ENCODE peak calls at places on chromosomes 2 and 18, in nine cellular contexts. G is K562, X is tibial nerve, M is A549, S is H1, W is sigmoid colon, N is HepG2, O is suprapubic skin, B is ovary. P is an unnamed sample.

GRCh38 chr2:86786001-86786536 is 4.6 kb downstream of the CD8A start:
- DNase-seq in G (no peak), X (no peak), M (no peak), S (no peak), W (no peak), N (no peak), O (no peak), B (no peak), P (no peak)

GRCh38 chr2:168726375-168726774 is 76.1 kb upstream of the NOSTRIN start:
- DNase-seq in G (no peak), X (no peak), M (no peak), S (no peak), W (no peak), N (no peak), O (no peak), B (no peak), P (no peak)

GRCh38 chr2:133886735-133887675 is 318.7 kb upstream of the NCKAP5 start:
- DNase-seq in G (peak; percentile 70), X (peak; percentile 73), M (peak; percentile 71), S (peak; percentile 54), W (peak; percentile 70), N (peak; percentile 70), O (peak; percentile 81), B (peak; percentile 64), P (peak; percentile 54)

GRCh38 chr2:209974566-209974965 is 27.9 kb upstream of the RPE start:
- DNase-seq in G (no peak), X (no peak), M (no peak), S (no peak), W (no peak), N (no peak), O (no peak), B (no peak), P (no peak)

GRCh38 chr2:135055182-135055786 is 3.2 kb downstream of the RAB3GAP1 start:
- DNase-seq in G (no peak), X (no peak), M (no peak), S (no peak), W (no peak), N (no peak), O (no peak), B (no peak), P (no peak)

GRCh38 chr2:118593257-118593656 is 254.2 kb downstream of the EN1 start:
- DNase-seq in G (no peak), X (no peak), M (no peak), S (no peak), W (no peak), N (no peak), O (no peak), B (no peak), P (no peak)

GRCh38 chr2:45776160-45776955 is 124.9 kb downstream of the PRKCE start:
- DNase-seq in G (no peak), X (no peak), M (no peak), S (no peak), W (no peak), N (no peak), O (no peak), B (no peak), P (no peak)

GRCh38 chr2:165895974-165896373 is 57.6 kb downstream of the TTC21B start:
- DNase-seq in G (no peak), X (no peak), M (no peak), S (no peak), W (no peak), N (no peak), O (no peak), B (no peak), P (no peak)

GRCh38 chr18:63702660-63703059 is at the start of gene SERPINB11:
- DNase-seq in G (no peak), X (no peak), M (no peak), S (no peak), W (no peak), N (no peak), O (no peak), B (no peak), P (no peak)

GRCh38 chr2:2674836-2675235 is 343.8 kb upstream of the MYT1L start:
- DNase-seq in G (no peak), X (no peak), M (no peak), S (no peak), W (no peak), N (no peak), O (no peak), B (no peak), P (no peak)

GRCh38 chr2:241636182-241636982 is 576 bp downstream of the THAP4 start:
- DNase-seq in G (peak; percentile 42), X (no peak), M (peak; percentile 18), S (no peak), W (peak; percentile 75), N (peak; percentile 49), O (peak; percentile 80), B (peak; percentile 65), P (peak; percentile 55)

GRCh38 chr18:57135705-57136104 is 11.2 kb upstream of the BOD1L2 start:
- DNase-seq in G (no peak), X (no peak), M (no peak), S (no peak), W (no peak), N (no peak), O (no peak), B (no peak), P (no peak)

GRCh38 chr2:128605931-128606330 is 287.3 kb upstream of the HS6ST1 start:
- DNase-seq in G (no peak), X (no peak), M (no peak), S (no peak), W (peak; percentile 40), N (no peak), O (peak; percentile 48), B (peak; percentile 9), P (no peak)

GRCh38 chr2:159265171-159265576 is 21.3 kb downstream of the WDSUB1 start:
- DNase-seq in G (peak; percentile 72), X (no peak), M (no peak), S (no peak), W (no peak), N (peak; percentile 8), O (no peak), B (no peak), P (no peak)

GRCh38 chr2:157173740-157174184 is 83.7 kb upstream of the GALNT5 start:
- DNase-seq in G (no peak), X (no peak), M (peak; percentile 60), S (no peak), W (no peak), N (no peak), O (no peak), B (no peak), P (no peak)

GRCh38 chr2:136703214-136703613 is 62.1 kb upstream of the THSD7B start:
- DNase-seq in G (no peak), X (no peak), M (no peak), S (no peak), W (no peak), N (no peak), O (no peak), B (no peak), P (no peak)

GRCh38 chr2:43019536-43020183 is 206.7 kb downstream of the ZFP36L2 start:
- DNase-seq in G (no peak), X (no peak), M (no peak), S (no peak), W (peak; percentile 45), N (no peak), O (no peak), B (peak; percentile 36), P (peak; percentile 4)

GRCh38 chr2:43370146-43370545 is 143.7 kb upstream of the ZFP36L2 start:
- DNase-seq in G (no peak), X (no peak), M (no peak), S (no peak), W (no peak), N (no peak), O (no peak), B (no peak), P (peak; percentile 35)

GRCh38 chr18:68714707-68715496 is at the start of gene TMX3:
- DNase-seq in G (peak; percentile 94), X (peak; percentile 70), M (peak; percentile 84), S (peak; percentile 90), W (peak; percentile 93), N (peak; percentile 89), O (peak; percentile 91), B (peak; percentile 94), P (peak; percentile 93)

GRCh38 chr2:14220101-14220500 is 412.4 kb upstream of the LRATD1 start:
- DNase-seq in G (no peak), X (no peak), M (no peak), S (no peak), W (no peak), N (no peak), O (no peak), B (no peak), P (no peak)
- TF ChIP-seq EP300 in G (no peak), X (no peak), M (no peak), S (no peak), W (no peak), N (no peak), O (no peak), B (no peak), P (no peak)

DNA sequence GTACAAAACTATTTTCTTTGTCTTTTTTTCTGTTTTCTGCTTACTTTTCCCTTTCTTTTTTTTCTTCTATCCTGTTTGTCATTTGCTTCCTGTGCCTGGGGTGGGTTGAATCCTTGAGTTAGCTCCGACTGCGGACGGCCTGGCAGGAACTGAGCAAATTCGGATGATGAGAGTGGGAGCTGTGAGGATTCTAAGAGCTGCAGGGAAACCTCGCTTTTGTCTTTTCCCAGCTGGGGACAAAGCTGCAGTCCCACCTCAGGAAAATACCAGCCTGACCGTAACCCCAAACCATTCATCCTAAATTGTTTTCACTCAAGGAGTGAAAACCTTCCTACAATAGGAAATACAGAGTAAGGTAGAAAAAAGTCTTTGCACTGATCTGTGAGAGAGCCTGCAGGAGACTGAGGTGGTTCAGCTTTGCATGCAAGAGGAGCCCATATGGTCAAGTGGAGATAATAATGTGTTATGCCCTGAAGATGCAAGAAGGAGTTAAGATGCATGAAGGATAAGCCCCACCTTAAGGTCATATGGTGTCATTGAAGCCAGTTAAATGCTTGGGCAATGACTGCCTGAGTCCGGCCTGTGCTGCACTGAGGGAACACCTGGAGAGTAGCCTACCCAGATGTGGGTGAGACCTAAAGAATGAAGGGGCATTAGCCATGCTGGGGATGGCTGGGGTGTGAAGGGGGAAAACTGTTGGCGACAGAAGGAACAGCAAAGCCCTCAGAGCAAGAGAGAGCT is 31.7 kb upstream of the ARL4C start:
- DNase-seq in G (no peak), X (no peak), M (no peak), S (no peak), W (no peak), N (no peak), O (no peak), B (no peak), P (no peak)
- H3K27ac ChIP-seq in G (no peak overlapping the region), X (no peak overlapping the region), M (no peak overlapping the region), S (no peak overlapping the region), W (no peak overlapping the region), N (no peak overlapping the region), O (no peak overlapping the region), B (no peak overlapping the region), P (no peak overlapping the region)

GRCh38 chr2:95297639-95298395 is 670 bp downstream of the KCNIP3 start:
- DNase-seq in G (no peak), X (no peak), M (no peak), S (no peak), W (no peak), N (no peak), O (no peak), B (no peak), P (no peak)
- H3K4me3 ChIP-seq in G (no peak overlapping the region), X (no peak overlapping the region), M (no peak overlapping the region), S (no peak overlapping the region), W (no peak overlapping the region), N (no peak overlapping the region), O (no peak overlapping the region), B (no peak overlapping the region), P (no peak overlapping the region)

DNA sequence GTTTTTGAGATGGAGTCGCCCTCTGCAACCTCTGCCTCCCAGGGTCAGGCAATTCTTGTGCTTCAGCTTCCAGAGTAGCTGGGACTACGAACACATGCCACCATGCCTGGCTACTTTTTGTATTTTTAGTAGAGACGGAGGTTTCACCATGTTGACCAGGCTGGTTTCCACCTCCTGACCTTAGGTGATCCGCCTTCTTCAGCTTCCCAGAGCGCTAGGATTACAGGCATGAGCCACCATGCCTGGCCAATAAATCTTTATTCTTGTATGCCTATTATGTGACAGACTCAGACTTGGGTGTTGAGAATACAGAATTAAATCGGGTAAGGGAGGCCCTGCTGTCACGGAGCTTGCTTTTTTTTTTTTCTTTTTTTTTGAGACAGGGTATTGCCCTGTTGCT is 16.8 kb upstream of the ASXL2 start:
- DNase-seq in G (no peak), X (no peak), M (no peak), S (no peak), W (no peak), N (no peak), O (no peak), B (no peak), P (no peak)
- TF ChIP-seq EP300 in G (no peak), X (no peak), M (no peak), S (no peak), W (no peak), N (no peak), O (no peak), B (no peak), P (no peak)